ENCODE peak calls at places on chromosomes 1 and 21, in ten cellular contexts. L, K, M, S, Y, E, A, O, C and Q are unnamed samples.

GRCh38 chr1:45246760-45247159 is 40.4 kb upstream of the ZSWIM5 start:
- DNase-seq in K (no peak), O (no peak), E (peak; percentile 77), L (no peak), A (no peak), Y (no peak), M (no peak), C (peak; percentile 93), S (no peak), Q (no peak)

GRCh38 chr21:46061950-46062349 is 36.0 kb upstream of the COL6A2 start:
- DNase-seq in S (no peak), E (no peak), C (no peak), O (no peak), M (no peak), Y (no peak), L (no peak), A (no peak), K (no peak), Q (no peak)

GRCh38 chr1:179867493-179868330 is 9.9 kb downstream of the TOR1AIP2 start:
- DNase-seq in L (peak; percentile 11), Y (peak; percentile 73), A (peak; percentile 75), M (no peak), K (peak; percentile 58), O (peak; percentile 43), E (peak; percentile 59), S (peak; percentile 51), C (no peak), Q (peak; percentile 53)

GRCh38 chr1:8661185-8662110 is 156.0 kb downstream of the RERE start:
- DNase-seq in K (peak; percentile 28), Y (peak; percentile 68), S (peak; percentile 29), A (no peak), O (no peak), M (no peak), E (peak; percentile 90), L (no peak), C (no peak), Q (no peak)

GRCh38 chr1:204376919-204377799 is 17.4 kb upstream of the PLEKHA6 start:
- DNase-seq in C (no peak), L (no peak), S (no peak), A (no peak), Y (no peak), M (no peak), K (no peak), O (no peak), E (no peak), Q (no peak)

GRCh38 chr1:39845569-39846566 is 37.4 kb downstream of the TRIT1 start:
- DNase-seq in K (peak; percentile 90), M (peak; percentile 99), C (peak; percentile 80), E (peak; percentile 18), O (peak; percentile 60), S (peak; percentile 36), A (peak; percentile 97), Y (peak; percentile 88), L (peak; percentile 59), Q (no peak)

GRCh38 chr1:47616906-47617305 is 179.1 kb downstream of the FOXD2 start:
- DNase-seq in Y (no peak), E (no peak), K (no peak), L (no peak), C (no peak), A (no peak), O (no peak), M (no peak), S (no peak), Q (no peak)

GRCh38 chr1:240385985-240386978 is 225.7 kb downstream of the GREM2 start:
- DNase-seq in L (no peak), C (no peak), S (no peak), Y (no peak), A (no peak), M (no peak), O (no peak), E (peak; percentile 79), K (no peak), Q (no peak)

GRCh38 chr1:210394281-210394798 is 65.6 kb downstream of the HHAT start:
- DNase-seq in C (no peak), Y (peak; percentile 78), S (no peak), K (peak; percentile 32), O (peak; percentile 54), L (no peak), A (no peak), E (peak; percentile 88), M (no peak), Q (no peak)

GRCh38 chr1:213858581-213858980 is 129.2 kb upstream of the PROX1 start:
- DNase-seq in E (no peak), C (no peak), S (no peak), O (no peak), M (no peak), L (no peak), A (no peak), Y (no peak), K (no peak), Q (no peak)

GRCh38 chr21:31660134-31660565 is 657 bp downstream of the SOD1 start:
- DNase-seq in E (peak; percentile 8), A (peak; percentile 66), Y (no peak), C (no peak), M (no peak), S (no peak), K (peak; percentile 34), L (no peak), O (no peak), Q (peak; percentile 34)

GRCh38 chr1:110421159-110421777 is 13.8 kb upstream of the LAMTOR5 start:
- DNase-seq in E (peak; percentile 54), S (no peak), Y (no peak), O (no peak), C (no peak), K (no peak), A (no peak), M (no peak), L (no peak), Q (no peak)

GRCh38 chr1:100794719-100795645 is 75.4 kb downstream of the VCAM1 start:
- DNase-seq in S (no peak), M (no peak), Y (no peak), E (no peak), C (no peak), O (no peak), L (no peak), K (no peak), A (no peak), Q (no peak)

GRCh38 chr1:75855010-75855409 is 58.3 kb downstream of the MSH4 start:
- DNase-seq in E (peak; percentile 64), O (no peak), S (no peak), A (no peak), L (no peak), Y (no peak), K (no peak), C (no peak), M (no peak), Q (no peak)

GRCh38 chr1:24169286-24169685 is 17.8 kb downstream of the IFNLR1 start:
- DNase-seq in E (no peak), O (no peak), Y (no peak), S (no peak), M (no peak), L (no peak), C (no peak), A (no peak), K (no peak), Q (no peak)

GRCh38 chr1:12097321-12097720 is 34.2 kb downstream of the TNFRSF8 start:
- DNase-seq in O (no peak), L (no peak), S (no peak), Y (no peak), K (no peak), E (no peak), C (no peak), A (no peak), M (no peak), Q (no peak)

GRCh38 chr1:114033219-114033706 is 54.0 kb downstream of the OLFML3 start:
- DNase-seq in A (peak; percentile 47), S (peak; percentile 30), E (no peak), O (peak; percentile 2), K (no peak), C (no peak), Y (no peak), L (no peak), M (no peak), Q (no peak)

GRCh38 chr1:38584408-38585037 is 275.0 kb downstream of the RRAGC start:
- DNase-seq in E (no peak), S (no peak), Y (no peak), M (no peak), C (no peak), O (no peak), A (no peak), K (no peak), L (no peak), Q (no peak)

GRCh38 chr21:21200103-21200938 is 202.1 kb downstream of the NCAM2 start:
- DNase-seq in S (no peak), O (no peak), Y (peak; percentile 62), E (peak; percentile 93), K (no peak), M (no peak), C (peak; percentile 19), L (no peak), A (no peak), Q (no peak)

GRCh38 chr1:19289244-19289643 is 674 bp upstream of the AKR7A3 start:
- DNase-seq in A (no peak), Y (no peak), E (no peak), C (no peak), K (no peak), S (no peak), O (no peak), M (no peak), L (no peak), Q (no peak)

GRCh38 chr1:205954819-205955404 is 11.7 kb upstream of the SLC26A9 start:
- DNase-seq in K (no peak), C (no peak), M (no peak), L (no peak), E (no peak), A (no peak), O (no peak), S (no peak), Y (no peak), Q (no peak)

GRCh38 chr1:21384620-21385019 is 55.3 kb upstream of the NBPF3 start:
- DNase-seq in S (no peak), M (no peak), E (no peak), A (no peak), Y (peak; percentile 50), K (no peak), C (no peak), L (no peak), O (no peak), Q (no peak)

GRCh38 chr1:18145851-18146618 is 38.4 kb downstream of the IGSF21 start:
- DNase-seq in E (no peak), A (no peak), Y (no peak), L (no peak), C (no peak), M (no peak), O (no peak), S (no peak), K (no peak), Q (no peak)